ENCODE peak calls at places on chromosomes 5 and 9, in six cellular contexts. One of them, this sample, is unnamed.

GRCh38 chr5:103466494-103466893 is 96.1 kb downstream of the NUDT12 start:
- DNase-seq in brain microvascular endothelial cell: peak
- DNase-seq in stomach: no peak
- DNase-seq in heart right ventricle: no peak
- DNase-seq in cardiac muscle cell: no peak
- DNase-seq in right lobe of liver: no peak
- DNase-seq in this sample: no peak

GRCh38 chr5:154728884-154729283 is 26.3 kb upstream of the LARP1 start:
- DNase-seq in right lobe of liver: no peak
- DNase-seq in stomach: no peak
- DNase-seq in heart right ventricle: no peak
- DNase-seq in brain microvascular endothelial cell: no peak
- DNase-seq in cardiac muscle cell: no peak
- DNase-seq in this sample: no peak

GRCh38 chr5:170974487-170974886 is 112.7 kb downstream of the RANBP17 start:
- DNase-seq in heart right ventricle: no peak
- DNase-seq in cardiac muscle cell: no peak
- DNase-seq in right lobe of liver: no peak
- DNase-seq in stomach: no peak
- DNase-seq in brain microvascular endothelial cell: no peak
- DNase-seq in this sample: no peak

GRCh38 chr5:82358454-82358853 is 80.3 kb upstream of the RPS23 start:
- DNase-seq in right lobe of liver: no peak
- DNase-seq in cardiac muscle cell: no peak
- DNase-seq in heart right ventricle: no peak
- DNase-seq in brain microvascular endothelial cell: no peak
- DNase-seq in stomach: no peak
- DNase-seq in this sample: no peak

GRCh38 chr9:122777052-122777451 is 11.7 kb upstream of the OR5C1 start:
- DNase-seq in heart right ventricle: no peak
- DNase-seq in brain microvascular endothelial cell: no peak
- DNase-seq in cardiac muscle cell: no peak
- DNase-seq in stomach: no peak
- DNase-seq in right lobe of liver: no peak
- DNase-seq in this sample: no peak

GRCh38 chr9:120927125-120928014 is 774 bp upstream of the TRAF1 start:
- DNase-seq in brain microvascular endothelial cell: no peak
- DNase-seq in right lobe of liver: no peak
- DNase-seq in heart right ventricle: no peak
- DNase-seq in stomach: no peak
- DNase-seq in cardiac muscle cell: no peak
- DNase-seq in this sample: no peak

GRCh38 chr5:137015540-137016116 is 483.5 kb downstream of the SPOCK1 start:
- DNase-seq in cardiac muscle cell: no peak
- DNase-seq in heart right ventricle: no peak
- DNase-seq in stomach: no peak
- DNase-seq in right lobe of liver: no peak
- DNase-seq in brain microvascular endothelial cell: no peak
- DNase-seq in this sample: no peak

GRCh38 chr5:96962540-96962991 is 26.7 kb downstream of the LNPEP start:
- DNase-seq in heart right ventricle: no peak
- DNase-seq in cardiac muscle cell: no peak
- DNase-seq in right lobe of liver: no peak
- DNase-seq in stomach: no peak
- DNase-seq in brain microvascular endothelial cell: no peak
- DNase-seq in this sample: no peak

GRCh38 chr9:95788011-95788410 is 87.5 kb upstream of the ERCC6L2 start:
- DNase-seq in brain microvascular endothelial cell: no peak
- DNase-seq in heart right ventricle: no peak
- DNase-seq in right lobe of liver: no peak
- DNase-seq in cardiac muscle cell: no peak
- DNase-seq in stomach: no peak
- DNase-seq in this sample: no peak

GRCh38 chr9:79637180-79637925 is 65.6 kb downstream of the TLE4 start:
- DNase-seq in brain microvascular endothelial cell: no peak
- DNase-seq in heart right ventricle: no peak
- DNase-seq in cardiac muscle cell: no peak
- DNase-seq in right lobe of liver: no peak
- DNase-seq in stomach: no peak
- DNase-seq in this sample: no peak

GRCh38 chr5:62488531-62488930 is 76.0 kb downstream of the IPO11 start:
- DNase-seq in stomach: no peak
- DNase-seq in brain microvascular endothelial cell: no peak
- DNase-seq in right lobe of liver: no peak
- DNase-seq in heart right ventricle: no peak
- DNase-seq in cardiac muscle cell: no peak
- DNase-seq in this sample: peak

GRCh38 chr9:112784020-112784788 is 33.6 kb downstream of the SNX30 start:
- DNase-seq in stomach: no peak
- DNase-seq in heart right ventricle: no peak
- DNase-seq in right lobe of liver: no peak
- DNase-seq in cardiac muscle cell: peak
- DNase-seq in brain microvascular endothelial cell: no peak
- DNase-seq in this sample: no peak

GRCh38 chr5:152676177-152676576 is 271.1 kb upstream of the NMUR2 start:
- DNase-seq in heart right ventricle: no peak
- DNase-seq in brain microvascular endothelial cell: no peak
- DNase-seq in cardiac muscle cell: no peak
- DNase-seq in right lobe of liver: no peak
- DNase-seq in stomach: no peak
- DNase-seq in this sample: no peak

DNA sequence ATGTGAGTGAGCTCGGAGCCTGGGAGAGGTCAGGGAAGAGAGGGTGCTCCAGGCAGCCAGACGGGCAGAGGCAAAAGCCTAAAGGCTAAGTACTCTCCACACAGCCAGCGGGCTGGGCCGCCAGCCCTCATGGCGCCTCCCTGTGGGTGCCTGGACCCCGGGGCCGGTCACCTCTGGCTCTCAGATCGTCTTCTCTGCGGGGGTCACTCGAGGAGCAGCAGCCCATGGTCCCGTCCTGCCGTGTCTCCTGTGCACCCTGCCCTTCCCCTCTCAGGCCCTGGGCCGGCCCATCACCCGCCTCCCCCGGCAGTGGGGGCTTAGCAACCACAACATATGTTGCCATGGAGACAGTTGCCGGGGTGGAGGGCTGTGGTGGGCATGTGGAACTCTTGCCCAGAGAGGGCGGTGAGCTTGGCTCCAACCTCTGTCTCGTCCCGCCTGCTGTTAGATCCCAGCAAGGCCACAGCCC is 4.2 kb downstream of the AK1 start:
- DNase-seq in right lobe of liver: peak
- DNase-seq in stomach: no peak
- DNase-seq in heart right ventricle: no peak
- DNase-seq in cardiac muscle cell: no peak
- DNase-seq in brain microvascular endothelial cell: no peak
- DNase-seq in this sample: no peak
- H3K27ac ChIP-seq in right lobe of liver: no peak
- H3K27ac ChIP-seq in stomach: peak
- H3K27ac ChIP-seq in heart right ventricle: no peak
- H3K27ac ChIP-seq in cardiac muscle cell: peak
- H3K27ac ChIP-seq in brain microvascular endothelial cell: no peak
- H3K27ac ChIP-seq in this sample: peak

DNA sequence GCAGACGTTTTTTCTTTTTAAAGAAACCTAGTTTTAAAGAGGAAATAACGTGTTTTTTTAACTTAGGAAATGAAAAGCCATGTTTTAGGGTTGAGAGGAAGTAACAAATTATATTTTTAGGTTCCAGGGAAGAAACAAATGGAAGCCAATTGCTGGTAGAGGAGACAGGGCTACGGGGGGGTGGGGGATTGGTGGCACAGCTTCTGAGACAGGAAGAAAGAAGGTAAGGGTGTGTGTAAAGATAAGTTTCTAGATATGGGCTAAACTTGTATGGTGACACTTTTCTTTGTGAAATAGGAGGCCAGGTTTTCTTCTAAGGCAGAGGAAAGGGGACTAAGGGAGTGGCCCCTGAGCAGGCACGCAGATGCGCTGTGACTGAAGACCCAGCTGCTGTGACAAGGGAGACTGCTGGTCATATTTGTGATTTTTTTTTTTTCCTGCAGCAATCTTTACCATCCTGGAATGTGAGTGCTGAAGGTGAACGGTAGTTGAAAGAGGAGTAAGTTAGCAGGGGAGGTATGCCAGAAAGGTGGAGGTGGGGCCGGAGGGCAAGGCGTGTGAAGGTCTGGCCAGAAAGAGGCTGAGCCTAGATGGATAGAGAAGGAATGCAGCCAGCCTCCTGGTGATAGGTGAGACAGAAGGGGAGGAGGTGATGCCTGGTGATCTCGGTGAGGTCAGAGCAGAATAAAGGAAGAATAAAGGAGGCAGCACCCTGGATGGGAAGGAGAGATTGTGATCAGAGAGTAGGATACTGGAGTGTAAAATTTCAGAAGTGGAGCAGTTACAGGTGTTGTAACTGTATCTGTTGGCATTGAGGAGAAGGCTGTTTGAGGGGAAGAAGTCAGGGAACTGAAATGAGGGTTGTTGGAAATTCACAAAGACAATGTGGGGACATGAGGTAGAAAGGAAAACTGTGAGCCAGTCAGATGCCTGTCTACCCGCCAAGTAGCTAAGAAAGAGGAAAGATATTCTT is 1.7 kb downstream of the GNG10 start:
- DNase-seq in stomach: no peak
- DNase-seq in brain microvascular endothelial cell: no peak
- DNase-seq in heart right ventricle: no peak
- DNase-seq in right lobe of liver: no peak
- DNase-seq in cardiac muscle cell: no peak
- DNase-seq in this sample: peak
- TF ChIP-seq CTCF in stomach: no peak
- TF ChIP-seq CTCF in brain microvascular endothelial cell: no peak
- TF ChIP-seq CTCF in heart right ventricle: no peak
- TF ChIP-seq CTCF in right lobe of liver: no peak
- TF ChIP-seq CTCF in cardiac muscle cell: no peak
- TF ChIP-seq CTCF in this sample: no peak

DNA sequence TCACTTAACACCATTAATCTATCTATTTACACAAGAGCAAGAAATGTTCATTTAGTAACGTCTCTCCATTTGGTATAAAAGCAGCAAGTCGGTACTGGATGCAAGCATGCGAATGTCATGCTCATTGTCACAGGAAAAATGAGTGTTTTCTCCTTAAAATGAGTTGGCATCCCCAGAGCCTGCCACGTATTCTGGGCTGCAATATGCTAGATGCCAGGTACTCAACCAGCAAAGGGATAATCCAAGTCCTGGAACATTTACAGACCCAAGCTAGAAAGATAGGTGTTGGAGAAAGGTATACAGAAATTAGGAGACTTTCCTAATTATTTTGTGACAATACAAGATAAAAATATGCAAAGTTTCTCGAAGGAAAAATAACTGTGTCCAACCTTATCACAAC is 217.5 kb downstream of the EBF1 start:
- DNase-seq in right lobe of liver: no peak
- DNase-seq in brain microvascular endothelial cell: no peak
- DNase-seq in cardiac muscle cell: no peak
- DNase-seq in stomach: no peak
- DNase-seq in heart right ventricle: no peak
- DNase-seq in this sample: no peak
- H3K27ac ChIP-seq in right lobe of liver: no peak
- H3K27ac ChIP-seq in brain microvascular endothelial cell: no peak
- H3K27ac ChIP-seq in cardiac muscle cell: no peak
- H3K27ac ChIP-seq in stomach: no peak
- H3K27ac ChIP-seq in heart right ventricle: no peak
- H3K27ac ChIP-seq in this sample: no peak

DNA sequence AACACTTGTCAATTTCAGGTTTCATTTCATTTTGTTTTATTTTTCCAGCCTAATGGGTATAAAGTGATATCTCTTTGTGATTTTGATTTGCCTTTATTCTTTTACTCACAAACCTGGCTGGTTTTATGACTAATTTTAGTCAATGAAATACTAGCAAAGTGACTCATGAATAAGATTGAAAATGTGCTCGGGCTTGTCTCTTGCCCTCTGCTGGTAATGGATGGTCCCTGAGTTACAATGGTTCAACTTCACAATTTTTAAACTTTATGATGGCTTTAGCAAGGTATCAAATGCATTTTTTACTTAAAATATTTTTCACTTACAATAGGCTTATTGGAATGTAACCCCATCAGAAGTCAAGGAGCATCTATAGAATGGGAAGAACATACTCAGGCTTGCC is 431.4 kb upstream of the CCNG1 start:
- DNase-seq in heart right ventricle: no peak
- DNase-seq in stomach: no peak
- DNase-seq in cardiac muscle cell: no peak
- DNase-seq in right lobe of liver: no peak
- DNase-seq in brain microvascular endothelial cell: no peak
- DNase-seq in this sample: peak
- TF ChIP-seq CTCF in heart right ventricle: no peak
- TF ChIP-seq CTCF in stomach: no peak
- TF ChIP-seq CTCF in cardiac muscle cell: no peak
- TF ChIP-seq CTCF in right lobe of liver: no peak
- TF ChIP-seq CTCF in brain microvascular endothelial cell: no peak
- TF ChIP-seq CTCF in this sample: no peak

GRCh38 chr5:50886657-50887056 is 220.2 kb downstream of the PARP8 start:
- DNase-seq in cardiac muscle cell: no peak
- DNase-seq in stomach: no peak
- DNase-seq in brain microvascular endothelial cell: no peak
- DNase-seq in heart right ventricle: no peak
- DNase-seq in right lobe of liver: no peak
- DNase-seq in this sample: no peak
- H3K27ac ChIP-seq in cardiac muscle cell: no peak
- H3K27ac ChIP-seq in stomach: no peak
- H3K27ac ChIP-seq in brain microvascular endothelial cell: no peak
- H3K27ac ChIP-seq in heart right ventricle: no peak
- H3K27ac ChIP-seq in right lobe of liver: no peak
- H3K27ac ChIP-seq in this sample: no peak

DNA sequence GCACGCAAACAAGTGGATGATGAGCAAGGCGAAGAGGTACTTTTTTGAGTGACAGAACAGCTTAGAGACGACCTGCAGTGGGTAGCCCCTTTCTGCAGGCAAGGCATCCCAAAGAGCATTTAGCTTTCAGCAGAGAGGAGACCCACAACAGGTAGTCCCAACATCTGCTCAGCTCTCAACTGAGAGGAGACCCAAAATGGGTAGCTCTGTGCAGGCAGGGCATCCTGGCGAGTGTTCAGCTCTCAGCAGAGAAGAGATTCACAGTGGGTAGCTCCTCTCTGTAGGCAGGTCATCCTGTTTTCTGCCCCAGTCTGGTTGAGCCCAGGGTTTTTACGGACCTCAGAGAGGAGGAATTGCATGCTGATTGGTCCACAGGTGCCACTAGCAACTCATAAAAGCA is 2396.1 kb upstream of the C9orf72 start:
- DNase-seq in cardiac muscle cell: no peak
- DNase-seq in stomach: no peak
- DNase-seq in right lobe of liver: no peak
- DNase-seq in brain microvascular endothelial cell: no peak
- DNase-seq in heart right ventricle: no peak
- DNase-seq in this sample: no peak
- TF ChIP-seq CTCF in cardiac muscle cell: no peak
- TF ChIP-seq CTCF in stomach: no peak
- TF ChIP-seq CTCF in right lobe of liver: no peak
- TF ChIP-seq CTCF in brain microvascular endothelial cell: no peak
- TF ChIP-seq CTCF in heart right ventricle: no peak
- TF ChIP-seq CTCF in this sample: no peak